ENCODE peak calls at places on chromosomes 7 and 10, in eight cellular contexts. Q is kidney, U is osteocyte, L is mucosa of descending colon, M is lung, S is right atrium auricular region, E is neural crest cell, A is dorsolateral prefrontal cortex. G is an unnamed sample.

GRCh38 chr10:35684625-35685024 is 42.5 kb upstream of the FZD8 start:
- DNase-seq in S (no peak), E (no peak), U (no peak), Q (no peak), A (no peak), L (no peak), M (peak; percentile 49), G (no peak)

GRCh38 chr10:95360122-95360715 is 69.4 kb upstream of the PDLIM1 start:
- DNase-seq in S (no peak), L (no peak), A (no peak), Q (no peak), U (no peak), M (no peak), E (no peak), G (no peak)

GRCh38 chr7:141754939-141755338 is 9.0 kb upstream of the TAS2R3 start:
- DNase-seq in L (no peak), Q (no peak), E (no peak), A (no peak), M (no peak), S (no peak), U (no peak), G (no peak)

GRCh38 chr10:18144928-18145327 is 4.7 kb downstream of the CACNB2 start:
- DNase-seq in M (no peak), Q (no peak), L (peak; percentile 62), A (no peak), S (no peak), U (no peak), E (no peak), G (no peak)

GRCh38 chr7:65371468-65371867 is 2.2 kb upstream of the ZNF92 start:
- DNase-seq in E (no peak), A (peak; percentile 51), Q (no peak), U (no peak), S (no peak), M (no peak), L (no peak), G (no peak)

GRCh38 chr10:84540617-84541288 is 212.4 kb downstream of the CCSER2 start:
- DNase-seq in U (peak; percentile 92), S (no peak), A (peak; percentile 46), E (peak; percentile 84), Q (peak; percentile 84), M (peak; percentile 73), L (peak; percentile 61), G (peak; percentile 86)

GRCh38 chr10:71972746-71973695 is 8.8 kb downstream of the CHST3 start:
- DNase-seq in M (no peak), S (no peak), A (no peak), E (no peak), L (no peak), U (no peak), Q (no peak), G (no peak)

GRCh38 chr7:123367508-123368122 is 166.8 kb downstream of the IQUB start:
- DNase-seq in S (no peak), L (no peak), Q (no peak), E (peak; percentile 25), M (no peak), A (no peak), U (no peak), G (no peak)

GRCh38 chr7:120337308-120337907 is 64.4 kb downstream of the KCND2 start:
- DNase-seq in A (no peak), S (no peak), E (no peak), M (no peak), U (no peak), Q (no peak), L (no peak), G (no peak)

GRCh38 chr7:4803397-4804241 is 28.2 kb downstream of the AP5Z1 start:
- DNase-seq in U (no peak), M (no peak), E (no peak), S (no peak), L (no peak), A (no peak), Q (no peak), G (no peak)

GRCh38 chr10:71694567-71694968 is 25.0 kb downstream of the C10orf105 start:
- DNase-seq in U (no peak), E (no peak), A (no peak), S (no peak), L (peak; percentile 74), M (peak; percentile 46), Q (no peak), G (no peak)

GRCh38 chr10:24722131-24722675 is 1.5 kb downstream of the ARHGAP21 start:
- DNase-seq in Q (no peak), M (no peak), S (no peak), U (no peak), L (no peak), A (no peak), E (no peak), G (no peak)

GRCh38 chr7:157900011-157900410 is 563.2 kb downstream of the DNAJB6 start:
- DNase-seq in L (no peak), U (no peak), S (no peak), Q (no peak), A (no peak), E (no peak), M (no peak), G (no peak)

GRCh38 chr10:45553155-45553554 is 119.4 kb downstream of the ZFAND4 start:
- DNase-seq in A (no peak), U (no peak), S (no peak), M (no peak), L (no peak), E (no peak), Q (no peak), G (no peak)

GRCh38 chr7:128867842-128868623 is 5.4 kb downstream of the ATP6V1F start:
- DNase-seq in S (no peak), U (no peak), L (no peak), Q (no peak), M (no peak), A (no peak), E (no peak), G (no peak)

GRCh38 chr7:95989301-95989700 is 216.9 kb downstream of the DYNC1I1 start:
- DNase-seq in M (no peak), E (no peak), U (no peak), L (no peak), A (no peak), S (no peak), Q (no peak), G (no peak)

DNA sequence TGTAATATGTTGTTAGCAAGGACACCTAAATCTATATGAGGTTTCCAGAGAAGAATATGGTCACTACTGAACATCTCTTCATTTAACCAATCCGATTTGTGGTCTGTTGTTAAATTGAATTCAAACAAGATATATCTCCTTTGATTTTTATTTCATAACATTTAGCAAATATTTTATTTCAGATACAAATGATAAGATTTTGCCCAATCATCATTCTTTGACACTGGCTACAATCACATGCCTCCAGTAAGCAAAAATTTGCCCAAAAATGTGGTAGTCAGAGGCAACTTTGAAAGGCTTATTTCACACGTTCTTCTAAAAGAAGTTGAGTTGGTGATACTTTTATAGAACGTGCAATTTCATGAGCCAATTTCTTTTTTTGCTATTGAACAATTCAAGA is 44.7 kb upstream of the AGMO start:
- DNase-seq in E (no peak), Q (no peak), U (no peak), L (no peak), S (no peak), A (no peak), M (no peak), G (no peak)
- TF ChIP-seq CTCF in E (no peak), Q (no peak), U (no peak), L (no peak), S (no peak), A (no peak), M (no peak), G (no peak)

GRCh38 chr10:33066558-33067236 is 108.7 kb upstream of the ITGB1 start:
- DNase-seq in L (no peak), U (no peak), M (no peak), Q (no peak), E (no peak), S (no peak), A (no peak), G (no peak)
- TF ChIP-seq CTCF in L (no peak), U (no peak), M (no peak), Q (no peak), E (no peak), S (no peak), A (no peak), G (no peak)

GRCh38 chr7:47672267-47672920 is 90.5 kb upstream of the TNS3 start:
- DNase-seq in U (no peak), M (no peak), Q (no peak), S (no peak), L (no peak), E (no peak), A (no peak), G (no peak)

GRCh38 chr7:47670738-47671137 is 88.8 kb upstream of the TNS3 start:
- DNase-seq in E (no peak), U (no peak), M (no peak), Q (no peak), A (no peak), L (peak; percentile 70), S (no peak), G (no peak)

GRCh38 chr7:47669178-47669878 is 87.4 kb upstream of the TNS3 start:
- DNase-seq in Q (peak; percentile 91), E (no peak), L (peak; percentile 77), A (peak; percentile 32), S (peak; percentile 89), M (peak; percentile 45), U (no peak), G (no peak)

GRCh38 chr7:47672966-47673365 is 91.1 kb upstream of the TNS3 start:
- DNase-seq in A (no peak), L (no peak), Q (no peak), M (no peak), U (no peak), E (no peak), S (no peak), G (no peak)

DNA sequence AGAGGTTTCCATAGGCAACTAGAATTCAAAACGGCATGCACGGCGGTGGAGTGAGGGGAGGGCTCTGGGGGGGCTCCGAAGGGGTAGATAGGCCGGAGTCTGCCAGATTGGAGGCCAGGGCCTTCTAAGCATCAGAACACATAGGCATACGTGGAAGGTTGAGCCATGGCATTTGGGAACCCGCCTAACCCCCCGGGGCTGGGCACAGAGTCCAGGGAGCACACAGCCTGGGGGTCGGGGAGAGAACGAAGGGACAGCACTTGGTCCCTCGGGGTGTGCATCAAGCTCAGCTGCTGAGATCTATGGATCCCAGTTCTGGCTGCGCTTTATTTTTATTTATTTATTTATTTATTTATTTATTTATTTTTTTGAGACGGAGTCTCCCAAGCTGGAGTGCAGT is 89.4 kb upstream of the TNS3 start:
- DNase-seq in E (no peak), Q (no peak), A (no peak), L (no peak), M (no peak), U (no peak), S (no peak), G (no peak)
- TF ChIP-seq CTCF in E (no peak), Q (no peak), A (no peak), L (no peak), M (no peak), U (no peak), S (no peak), G (no peak)

DNA sequence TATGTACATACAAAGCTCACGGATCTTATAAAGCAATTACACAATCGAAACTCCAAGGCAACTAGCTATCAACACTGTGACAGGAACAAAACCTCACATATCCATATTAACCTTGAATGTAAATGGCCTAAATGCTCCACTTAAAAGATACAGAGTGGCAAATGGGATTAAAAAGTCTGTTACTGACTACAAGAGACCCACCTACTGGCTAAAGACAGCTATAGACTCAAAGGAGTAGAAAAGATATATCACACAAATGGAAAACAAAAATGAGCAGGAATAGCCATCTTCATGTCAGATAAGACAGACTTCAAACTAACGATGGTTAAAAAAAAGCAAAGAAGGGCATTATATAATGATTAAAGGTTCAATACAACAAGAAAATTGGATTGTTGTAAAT is 246.7 kb downstream of the ADRA2A start:
- DNase-seq in L (no peak), S (no peak), U (no peak), M (no peak), Q (no peak), E (no peak), A (no peak), G (no peak)
- TF ChIP-seq CTCF in L (no peak), S (no peak), U (peak; percentile 35), M (no peak), Q (peak; percentile 8), E (peak; percentile 33), A (no peak), G (peak; percentile 39)